ENCODE peak calls at places on chromosomes 7 and 10, in four cellular contexts. H, F, L and T are unnamed samples.

GRCh38 chr10:103442031-103442461 is 10.1 kb downstream of the CALHM2 start:
- DNase-seq in H (peak; percentile 86), F (no peak), L (no peak), T (no peak)

GRCh38 chr10:102504179-102504975 is 605 bp downstream of the SUFU start:
- DNase-seq in H (peak; percentile 23), L (no peak), F (no peak), T (peak; percentile 62)

GRCh38 chr10:75250934-75251333 is 15.2 kb upstream of the COMTD1 start:
- DNase-seq in F (no peak), L (no peak), H (no peak), T (no peak)

GRCh38 chr10:6473430-6473829 is 106.6 kb downstream of the PRKCQ start:
- DNase-seq in F (no peak), L (peak; percentile 66), H (no peak), T (no peak)

GRCh38 chr10:74932648-74933047 is 106.2 kb downstream of the KAT6B start:
- DNase-seq in F (peak; percentile 78), H (peak; percentile 45), L (no peak), T (no peak)

GRCh38 chr10:36494386-36494785 is 631.0 kb upstream of the ANKRD30A start:
- DNase-seq in H (peak; percentile 97), L (no peak), F (peak; percentile 37), T (no peak)

GRCh38 chr7:75931676-75932075 is 16.7 kb downstream of the POR start:
- DNase-seq in H (peak; percentile 35), L (no peak), F (no peak), T (no peak)

GRCh38 chr10:15518256-15518655 is 147.2 kb upstream of the FAM171A1 start:
- DNase-seq in L (no peak), F (no peak), H (peak; percentile 30), T (no peak)

GRCh38 chr10:58754419-58755180 is 241.9 kb downstream of the BICC1 start:
- DNase-seq in F (no peak), H (peak; percentile 57), L (no peak), T (no peak)

GRCh38 chr7:133945497-133945896 is 181.6 kb upstream of the LRGUK start:
- DNase-seq in L (no peak), H (no peak), F (no peak), T (no peak)

GRCh38 chr10:75746356-75746755 is 314.9 kb downstream of the LRMDA start:
- DNase-seq in F (no peak), L (no peak), H (no peak), T (no peak)

GRCh38 chr7:106088014-106088413 is 24.1 kb downstream of the SYPL1 start:
- DNase-seq in L (no peak), F (no peak), H (no peak), T (no peak)

GRCh38 chr7:81484266-81484665 is 285.6 kb downstream of the HGF start:
- DNase-seq in L (no peak), F (no peak), H (peak; percentile 87), T (no peak)

GRCh38 chr7:74306737-74307469 is 17.7 kb downstream of the CLIP2 start:
- DNase-seq in H (peak; percentile 81), L (no peak), F (peak; percentile 61), T (peak; percentile 48)

GRCh38 chr7:1105189-1105588 is 17.3 kb downstream of the GPER1 start:
- DNase-seq in H (no peak), L (no peak), F (no peak), T (no peak)

GRCh38 chr10:82942572-82943091 is 1067.6 kb downstream of the NRG3 start:
- DNase-seq in F (no peak), L (no peak), H (peak; percentile 41), T (no peak)

GRCh38 chr7:22399091-22399490 is 42.1 kb upstream of the RAPGEF5 start:
- DNase-seq in L (no peak), F (no peak), H (no peak), T (no peak)

GRCh38 chr7:128381161-128381821 is 19.8 kb upstream of the PRRT4 start:
- DNase-seq in F (no peak), H (no peak), L (no peak), T (peak; percentile 49)

GRCh38 chr7:102412548-102412947 is 16.4 kb downstream of the PRKRIP1 start:
- DNase-seq in F (peak; percentile 35), H (peak; percentile 60), L (peak; percentile 30), T (peak; percentile 23)

GRCh38 chr10:114634607-114634974 is 23.5 kb downstream of the ABLIM1 start:
- DNase-seq in F (peak; percentile 18), L (no peak), H (peak; percentile 69), T (no peak)

GRCh38 chr10:2083591-2083990 is 346.3 kb upstream of the ADARB2 start:
- DNase-seq in L (no peak), H (no peak), F (no peak), T (no peak)

GRCh38 chr7:68770649-68771048 is 827.6 kb upstream of the AUTS2 start:
- DNase-seq in F (no peak), H (no peak), L (no peak), T (no peak)

GRCh38 chr7:116210345-116211005 is at the start of gene TES:
- DNase-seq in F (no peak), H (no peak), L (peak; percentile 27), T (peak; percentile 48)